ENCODE peak calls at places on chromosomes 6 and 20, in nine cellular contexts. I, G, M, T, H, Y, X, V and D are unnamed samples.

GRCh38 chr6:169513478-169514193 is 188.2 kb downstream of the WDR27 start:
- ATAC-seq in V (no peak), X (no peak), H (peak), G (no peak), M (no peak), I (no peak), T (no peak), Y (no peak), D (no peak)

GRCh38 chr6:22029169-22029568 is 267.7 kb downstream of the PRL start:
- ATAC-seq in H (no peak), Y (no peak), G (no peak), T (no peak), X (no peak), I (no peak), V (no peak), M (no peak), D (no peak)

GRCh38 chr20:10501377-10501776 is 66.3 kb downstream of the SLX4IP start:
- ATAC-seq in I (peak), G (no peak), H (no peak), T (peak), V (no peak), X (peak), M (no peak), Y (no peak), D (no peak)

GRCh38 chr20:36543187-36544133 is 2.1 kb downstream of the MYL9 start:
- ATAC-seq in V (peak), X (no peak), I (peak), H (peak), T (no peak), Y (no peak), G (peak), M (peak), D (peak)

GRCh38 chr6:116314878-116315277 is 35.1 kb upstream of the TSPYL1 start:
- ATAC-seq in T (peak), X (no peak), V (no peak), Y (no peak), G (no peak), I (peak), H (peak), M (no peak), D (no peak)

GRCh38 chr20:7903429-7903828 is 36.8 kb downstream of the HAO1 start:
- ATAC-seq in X (no peak), I (no peak), H (peak), Y (no peak), M (no peak), V (no peak), T (no peak), G (no peak), D (no peak)

GRCh38 chr6:62090442-62091229 is 195.4 kb downstream of the KHDRBS2 start:
- ATAC-seq in H (no peak), V (no peak), G (no peak), Y (no peak), T (no peak), X (no peak), M (no peak), I (no peak), D (no peak)

GRCh38 chr20:4225778-4226177 is 210.4 kb upstream of the RNF24 start:
- ATAC-seq in X (no peak), M (peak), I (peak), T (no peak), G (peak), Y (peak), H (no peak), V (no peak), D (peak)

GRCh38 chr20:34435589-34435988 is 72.5 kb downstream of the ITCH start:
- ATAC-seq in G (no peak), M (no peak), H (no peak), T (no peak), Y (no peak), X (no peak), V (no peak), I (no peak), D (no peak)

GRCh38 chr6:169533656-169534421 is 168.0 kb downstream of the WDR27 start:
- ATAC-seq in H (no peak), V (no peak), Y (no peak), G (no peak), M (no peak), T (no peak), X (no peak), I (no peak), D (no peak)

GRCh38 chr6:87918461-87918941 is 129.1 kb upstream of the SPACA1 start:
- ATAC-seq in H (no peak), G (no peak), I (no peak), M (no peak), X (no peak), Y (no peak), V (no peak), T (no peak), D (no peak)

GRCh38 chr6:45783716-45784115 is 231.9 kb downstream of the CLIC5 start:
- ATAC-seq in V (no peak), I (no peak), X (no peak), T (no peak), H (no peak), M (no peak), G (no peak), Y (no peak), D (no peak)

GRCh38 chr20:55961351-55962320 is 43.7 kb downstream of the CBLN4 start:
- ATAC-seq in H (peak), I (no peak), V (peak), X (no peak), M (no peak), G (no peak), T (no peak), Y (no peak), D (peak)

GRCh38 chr6:71406871-71407860 is 118.6 kb downstream of the OGFRL1 start:
- ATAC-seq in T (no peak), G (no peak), H (no peak), Y (peak), X (no peak), V (no peak), M (no peak), I (no peak), D (no peak)

GRCh38 chr6:45445749-45446454 is 68.2 kb upstream of the SUPT3H start:
- ATAC-seq in X (peak), H (peak), T (peak), Y (peak), I (peak), G (peak), V (peak), M (peak), D (peak)

GRCh38 chr20:17538517-17539170 is 7.5 kb upstream of the BFSP1 start:
- ATAC-seq in X (peak), T (peak), M (no peak), I (no peak), G (no peak), V (no peak), Y (peak), H (no peak), D (no peak)

GRCh38 chr6:15751721-15752350 is 89.0 kb upstream of the DTNBP1 start:
- ATAC-seq in H (no peak), V (no peak), X (no peak), G (no peak), M (no peak), Y (no peak), T (no peak), I (no peak), D (no peak)
- H3K4me3 ChIP-seq in H (no peak), V (no peak), X (no peak), G (no peak), M (no peak), Y (no peak), T (no peak), I (no peak), D (no peak)

DNA sequence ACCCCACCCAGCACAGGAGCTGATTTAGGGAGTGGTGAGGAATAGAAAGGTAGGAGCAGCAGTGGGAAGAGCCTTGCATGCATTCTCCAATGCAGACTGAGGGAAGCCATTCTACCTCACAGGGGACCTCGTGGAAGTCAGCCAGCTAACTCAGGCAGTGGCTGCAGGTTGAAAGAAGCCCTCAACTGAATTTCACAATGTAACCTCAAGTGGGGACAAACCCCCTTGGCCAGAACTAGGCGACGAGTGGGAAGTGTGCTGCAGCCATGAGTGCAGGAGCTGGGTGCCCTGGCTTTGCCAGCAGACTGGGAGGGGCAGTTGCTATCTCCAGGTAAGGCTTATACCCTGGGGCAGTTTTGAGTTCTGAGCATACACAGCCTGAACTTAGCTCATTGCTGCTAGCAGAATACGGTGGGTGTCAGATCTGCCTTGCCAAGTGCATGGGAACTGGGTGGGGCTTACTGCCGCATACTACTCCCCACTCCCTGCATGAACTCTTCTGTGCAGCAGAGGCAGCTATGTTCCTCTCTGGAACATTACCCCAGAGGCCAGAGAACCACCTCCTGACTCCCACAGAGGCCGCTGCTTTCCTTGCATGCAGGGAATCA is 126.5 kb downstream of the CDK19 start:
- ATAC-seq in Y (peak), X (peak), H (peak), I (no peak), V (no peak), G (no peak), T (peak), M (no peak), D (no peak)
- H3K4me3 ChIP-seq in Y (no peak), X (no peak), H (no peak), I (no peak), V (no peak), G (no peak), T (no peak), M (no peak), D (no peak)

GRCh38 chr6:131745476-131745875 is 34.7 kb upstream of the CTAGE9 start:
- ATAC-seq in X (no peak), G (no peak), M (no peak), V (no peak), Y (no peak), I (no peak), T (no peak), H (no peak), D (no peak)
- H3K4me3 ChIP-seq in X (no peak), G (no peak), M (no peak), V (no peak), Y (no peak), I (no peak), T (no peak), H (no peak), D (no peak)

GRCh38 chr6:153051801-153052200 is 49.3 kb upstream of the MTRF1L start:
- ATAC-seq in X (no peak), T (no peak), G (no peak), I (no peak), V (no peak), Y (no peak), M (no peak), H (no peak), D (no peak)
- H3K4me3 ChIP-seq in X (no peak), T (no peak), G (no peak), I (no peak), V (no peak), Y (no peak), M (no peak), H (no peak), D (no peak)